ENCODE peak calls at places on chromosomes 16 and 17, in seven cellular contexts. L is Kasumi-1; A is type B pancreatic cell; Y is stimulated activated CD4-positive, alpha-beta T cell treated with anti-CD3 and anti-CD28 coated beads, TNF-alpha, amount 100 ng/mL, for 24 hours; Z is activated effector memory CD4-positive, alpha-beta T cell treated with Interleukin-2 at 50 U/mL for 16 hours; E is upper lobe of left lung; O is AG04450. J is an unnamed sample.
A peak's percentile ranks its signal among the peaks of the same experiment; 100 is the strongest.

GRCh38 chr17:73482674-73483293 is 161.5 kb downstream of the SDK2 start:
- DNase-seq in Z (no peak), O (no peak), L (no peak), Y (no peak), E (no peak), A (no peak), J (no peak)

GRCh38 chr17:2946130-2946529 is 117.3 kb downstream of the OR1D5 start:
- DNase-seq in A (no peak), L (no peak), Y (no peak), E (no peak), Z (no peak), O (no peak), J (no peak)

GRCh38 chr17:41657936-41658335 is 30.7 kb upstream of the EIF1 start:
- DNase-seq in A (no peak), Z (no peak), O (no peak), L (no peak), Y (no peak), E (no peak), J (no peak)

GRCh38 chr16:84899414-84899813 is 79.6 kb downstream of the CRISPLD2 start:
- DNase-seq in O (no peak), A (no peak), Y (no peak), E (no peak), Z (no peak), L (no peak), J (no peak)

GRCh38 chr17:8793649-8794048 is 5.5 kb downstream of the MFSD6L start:
- DNase-seq in O (no peak), Z (no peak), A (no peak), L (no peak), Y (no peak), E (no peak), J (no peak)

GRCh38 chr16:35147556-35148504 is 1688.4 kb downstream of the TP53TG3F start:
- DNase-seq in E (no peak), A (no peak), Y (no peak), L (no peak), Z (no peak), O (no peak), J (no peak)

GRCh38 chr17:43917348-43918025 is 10.2 kb upstream of the MPP2 start:
- DNase-seq in Z (peak; percentile 30), A (no peak), O (no peak), L (peak; percentile 80), E (peak; percentile 88), Y (no peak), J (peak; percentile 57)

GRCh38 chr16:87541882-87542234 is 49.0 kb upstream of the ZCCHC14 start:
- DNase-seq in L (no peak), E (no peak), A (no peak), O (no peak), Z (no peak), Y (no peak), J (no peak)

GRCh38 chr17:41391535-41391934 is 5.9 kb downstream of the KRT31 start:
- DNase-seq in A (no peak), Y (no peak), O (no peak), E (no peak), L (no peak), Z (no peak), J (no peak)

GRCh38 chr17:39927928-39928867 is 666 bp downstream of the LRRC3C start:
- DNase-seq in A (no peak), O (no peak), E (peak; percentile 86), Z (no peak), L (no peak), Y (no peak), J (no peak)

J was measured in CD4-positive, alpha-beta memory T cell.